ENCODE peak calls at places on chromosomes 5 and 9, in ten cellular contexts. J is DMS 273 treated with DMSO at 0.1 percent for 48 hours; Z is frontal cortex; R is effector memory CD8-positive, alpha-beta T cell; O is activated gamma-delta T cell treated with anti-CD3 and anti-CD28 coated beads, Interleukin-2, amount 50 U/mL, for 16 hours; E is mesenchymal stem cell; G is fibroblast of the conjunctiva; X is stimulated activated CD8-positive, alpha-beta memory T cell treated with anti-CD3 and anti-CD28 coated beads, Interleukin-15, amount 100 ng/mL, for 24 hours; D is AG09309; K is germinal center. U is an unnamed sample.

GRCh38 chr9:129058965-129059795 is 21.7 kb upstream of the DOLPP1 start:
- DNase-seq in J (no peak), Z (no peak), R (no peak), O (no peak), E (no peak), G (no peak), X (no peak), D (no peak), K (no peak), U (peak)

GRCh38 chr5:37888476-37888875 is 48.6 kb upstream of the GDNF start:
- DNase-seq in J (no peak), Z (no peak), R (no peak), O (no peak), E (peak), G (no peak), X (no peak), D (no peak), K (no peak), U (no peak)

GRCh38 chr9:134681061-134681661 is 39.6 kb downstream of the COL5A1 start:
- DNase-seq in J (no peak), Z (no peak), R (no peak), O (no peak), E (peak), G (no peak), X (no peak), D (no peak), K (no peak), U (peak)

GRCh38 chr9:7961076-7961475 is 161.5 kb upstream of the DMAC1 start:
- DNase-seq in J (no peak), Z (no peak), R (no peak), O (no peak), E (no peak), G (no peak), X (no peak), D (no peak), K (no peak), U (no peak)

GRCh38 chr5:178351950-178352349 is 119.3 kb upstream of the PHYKPL start:
- DNase-seq in J (no peak), Z (no peak), R (no peak), O (no peak), E (no peak), G (no peak), X (no peak), D (no peak), K (no peak), U (no peak)

GRCh38 chr9:136259517-136259813 is 13.9 kb upstream of the QSOX2 start:
- DNase-seq in J (no peak), Z (no peak), R (no peak), O (no peak), E (no peak), G (no peak), X (no peak), D (no peak), K (no peak), U (no peak)

GRCh38 chr9:107847977-107848376 is 358.4 kb upstream of the KLF4 start:
- DNase-seq in J (no peak), Z (no peak), R (no peak), O (no peak), E (no peak), G (peak), X (no peak), D (peak), K (no peak), U (peak)

GRCh38 chr9:123514766-123515165 is 158.8 kb downstream of the CRB2 start:
- DNase-seq in J (no peak), Z (no peak), R (no peak), O (no peak), E (no peak), G (no peak), X (no peak), D (no peak), K (no peak), U (no peak)

GRCh38 chr9:107637421-107638420 is 148.2 kb upstream of the KLF4 start:
- DNase-seq in J (no peak), Z (peak), R (no peak), O (no peak), E (peak), G (peak), X (no peak), D (peak), K (peak), U (peak)

GRCh38 chr5:39209924-39210323 is 9.4 kb downstream of the FYB1 start:
- DNase-seq in J (no peak), Z (no peak), R (peak), O (peak), E (no peak), G (no peak), X (no peak), D (no peak), K (no peak), U (no peak)